ENCODE peak calls at places on chromosomes 2 and 18, in four cellular contexts. F, Y, Z and R are unnamed samples.

GRCh38 chr18:3186678-3187658 is 32.8 kb downstream of the MYOM1 start:
- DNase-seq in Z (no peak), Y (no peak), F (no peak), R (no peak)

GRCh38 chr2:228731517-228731916 is 539.6 kb downstream of the PID1 start:
- DNase-seq in Z (no peak), F (peak), Y (peak), R (peak)

GRCh38 chr2:170113168-170113567 is 64.8 kb upstream of the MYO3B start:
- DNase-seq in F (no peak), Y (no peak), Z (no peak), R (no peak)

GRCh38 chr2:28600176-28600575 is 104.3 kb downstream of the PLB1 start:
- DNase-seq in Z (no peak), F (no peak), Y (no peak), R (no peak)

GRCh38 chr18:69895081-69896047 is 52.3 kb downstream of the CD226 start:
- DNase-seq in Y (no peak), Z (no peak), F (no peak), R (no peak)

GRCh38 chr2:9752441-9753275 is 90.6 kb upstream of the TAF1B start:
- DNase-seq in F (no peak), Z (peak), Y (peak), R (no peak)

GRCh38 chr2:25566694-25567093 is 106.7 kb downstream of the DTNB start:
- DNase-seq in Y (peak), Z (peak), F (no peak), R (no peak)

GRCh38 chr2:7356909-7357584 is 439.8 kb downstream of the RNF144A start:
- DNase-seq in Z (no peak), Y (no peak), F (no peak), R (no peak)

GRCh38 chr2:138949517-138949916 is 169.3 kb upstream of the NXPH2 start:
- DNase-seq in Z (no peak), Y (peak), F (no peak), R (no peak)

GRCh38 chr2:158996378-158996993 is 28.0 kb downstream of the TANC1 start:
- DNase-seq in F (no peak), Z (no peak), Y (no peak), R (no peak)

GRCh38 chr2:199405241-199405640 is 52.5 kb downstream of the SATB2 start:
- DNase-seq in F (peak), Z (peak), Y (no peak), R (no peak)

GRCh38 chr2:20638014-20638413 is 12.9 kb downstream of the HS1BP3 start:
- DNase-seq in Z (no peak), Y (no peak), F (no peak), R (no peak)

GRCh38 chr18:57925706-57926105 is 118.3 kb upstream of the NEDD4L start:
- DNase-seq in Z (no peak), Y (peak), F (no peak), R (peak)

GRCh38 chr2:47899915-47900314 is 6.4 kb downstream of the FBXO11 start:
- DNase-seq in Y (peak), F (peak), Z (no peak), R (no peak)

GRCh38 chr2:43082111-43082877 is 144.1 kb downstream of the ZFP36L2 start:
- DNase-seq in Y (peak), F (no peak), Z (no peak), R (peak)

GRCh38 chr2:233082934-233083755 is 23.0 kb downstream of the INPP5D start:
- DNase-seq in Z (peak), F (no peak), Y (no peak), R (no peak)

GRCh38 chr2:241229563-241230401 is 41.3 kb downstream of the ANO7 start:
- DNase-seq in F (no peak), Z (no peak), Y (no peak), R (no peak)

GRCh38 chr2:101479810-101480209 is 4.9 kb upstream of the RFX8 start:
- DNase-seq in Z (no peak), Y (no peak), F (peak), R (no peak)

GRCh38 chr2:61733563-61733962 is 120.3 kb downstream of the FAM161A start:
- DNase-seq in Z (no peak), Y (peak), F (no peak), R (no peak)

GRCh38 chr2:223759569-223760430 is 77.6 kb downstream of the AP1S3 start:
- DNase-seq in Z (no peak), Y (peak), F (no peak), R (no peak)

GRCh38 chr2:126756125-126756524 is 100.2 kb downstream of the GYPC start:
- DNase-seq in Y (no peak), F (no peak), Z (no peak), R (no peak)

GRCh38 chr2:26626606-26627005 is 14.6 kb downstream of the CIB4 start:
- DNase-seq in Z (no peak), F (no peak), Y (no peak), R (no peak)

GRCh38 chr18:45847119-45847518 is 21.6 kb downstream of the SIGLEC15 start:
- DNase-seq in Y (no peak), Z (no peak), F (no peak), R (no peak)

GRCh38 chr2:128384956-128385355 is 66.3 kb upstream of the HS6ST1 start:
- DNase-seq in Y (no peak), F (no peak), Z (no peak), R (no peak)

GRCh38 chr2:175476950-175477349 is 295.4 kb upstream of the ATP5MC3 start:
- DNase-seq in Z (no peak), Y (no peak), F (no peak), R (no peak)

GRCh38 chr18:79542876-79543750 is 136.5 kb upstream of the CTDP1 start:
- DNase-seq in Y (no peak), Z (no peak), F (no peak), R (no peak)

GRCh38 chr2:218047532-218048230 is 21.4 kb upstream of the RUFY4 start:
- DNase-seq in Z (no peak), F (no peak), Y (no peak), R (no peak)

GRCh38 chr2:204023088-204023487 is 86.5 kb downstream of the ICOS start:
- DNase-seq in Y (no peak), F (no peak), Z (no peak), R (no peak)

GRCh38 chr2:1886405-1886992 is 142.2 kb upstream of the PXDN start:
- DNase-seq in Z (peak), Y (peak), F (peak), R (no peak)

GRCh38 chr2:226450141-226450540 is 349.5 kb downstream of the IRS1 start:
- DNase-seq in Z (no peak), F (no peak), Y (peak), R (no peak)

GRCh38 chr2:10012963-10013461 is 30.3 kb upstream of the KLF11 start:
- DNase-seq in F (no peak), Z (no peak), Y (no peak), R (no peak)

GRCh38 chr2:111702119-111702808 is 181.7 kb downstream of the ANAPC1 start:
- DNase-seq in Y (peak), Z (peak), F (peak), R (no peak)

GRCh38 chr2:12856934-12857660 is 140.4 kb downstream of the TRIB2 start:
- DNase-seq in Y (peak), Z (peak), F (no peak), R (peak)

GRCh38 chr18:44061438-44061837 is 619.2 kb upstream of the SETBP1 start:
- DNase-seq in F (no peak), Y (no peak), Z (no peak), R (no peak)

GRCh38 chr18:31400191-31400590 is 23.6 kb downstream of the DSG4 start:
- DNase-seq in Y (no peak), F (no peak), Z (no peak), R (no peak)

GRCh38 chr2:14642499-14642898 is 10.0 kb downstream of the LRATD1 start:
- DNase-seq in F (peak), Y (no peak), Z (peak), R (no peak)

GRCh38 chr18:32507093-32507492 is 36.4 kb upstream of the GAREM1 start:
- DNase-seq in Z (no peak), F (no peak), Y (no peak), R (no peak)

GRCh38 chr18:75169411-75169810 is 39.5 kb downstream of the PTGR3 start:
- DNase-seq in F (no peak), Z (no peak), Y (no peak), R (no peak)

GRCh38 chr18:75165926-75166325 is 43.0 kb downstream of the PTGR3 start:
- DNase-seq in Z (no peak), F (no peak), Y (no peak), R (no peak)

GRCh38 chr18:75167137-75167536 is 41.8 kb downstream of the PTGR3 start:
- DNase-seq in Z (no peak), Y (no peak), F (no peak), R (no peak)

GRCh38 chr18:75168654-75169053 is 40.3 kb downstream of the PTGR3 start:
- DNase-seq in F (no peak), Z (no peak), Y (no peak), R (no peak)

GRCh38 chr18:75167759-75168211 is 41.2 kb downstream of the PTGR3 start:
- DNase-seq in Y (peak), Z (no peak), F (no peak), R (no peak)
- H3K4me3 ChIP-seq in Y (peak), Z (no peak), F (no peak), R (peak)

GRCh38 chr18:73214970-73215369 is 347.2 kb upstream of the NETO1 start:
- DNase-seq in Y (no peak), Z (no peak), F (no peak), R (no peak)

GRCh38 chr18:73218293-73218692 is 350.5 kb upstream of the NETO1 start:
- DNase-seq in F (no peak), Y (no peak), Z (no peak), R (no peak)

GRCh38 chr18:73220639-73221038 is 352.9 kb upstream of the NETO1 start:
- DNase-seq in Y (no peak), Z (no peak), F (no peak), R (no peak)
- TF ChIP-seq CTCF in Y (no peak), Z (no peak), F (no peak), R (no peak)

GRCh38 chr2:239368321-239368720 is 32.5 kb downstream of the HDAC4 start:
- DNase-seq in F (no peak), Y (no peak), Z (no peak), R (no peak)

GRCh38 chr2:239370403-239370802 is 30.4 kb downstream of the HDAC4 start:
- DNase-seq in Z (no peak), F (no peak), Y (no peak), R (no peak)

GRCh38 chr2:239368906-239369584 is 31.8 kb downstream of the HDAC4 start:
- DNase-seq in Y (no peak), F (no peak), Z (peak), R (no peak)

GRCh38 chr2:239370876-239371725 is 29.7 kb downstream of the HDAC4 start:
- DNase-seq in F (no peak), Z (no peak), Y (no peak), R (no peak)

GRCh38 chr2:239369631-239370161 is 31.1 kb downstream of the HDAC4 start:
- DNase-seq in F (no peak), Z (peak), Y (no peak), R (no peak)
- H3K4me3 ChIP-seq in F (no peak), Z (peak), Y (no peak), R (no peak)

GRCh38 chr18:26656401-26656943 is 108.1 kb upstream of the KCTD1 start:
- DNase-seq in F (no peak), Y (no peak), Z (no peak), R (no peak)

GRCh38 chr18:26657618-26658581 is 109.5 kb upstream of the KCTD1 start:
- DNase-seq in Z (no peak), F (no peak), Y (no peak), R (no peak)

GRCh38 chr18:26655010-26655613 is 106.8 kb upstream of the KCTD1 start:
- DNase-seq in Z (no peak), Y (peak), F (no peak), R (no peak)

GRCh38 chr18:26655614-26656400 is 107.5 kb upstream of the KCTD1 start:
- DNase-seq in F (peak), Z (no peak), Y (peak), R (no peak)

GRCh38 chr18:26656944-26657536 is 108.7 kb upstream of the KCTD1 start:
- DNase-seq in Z (peak), F (peak), Y (peak), R (no peak)
- TF ChIP-seq CTCF in Z (no peak), F (peak), Y (no peak), R (peak)

DNA sequence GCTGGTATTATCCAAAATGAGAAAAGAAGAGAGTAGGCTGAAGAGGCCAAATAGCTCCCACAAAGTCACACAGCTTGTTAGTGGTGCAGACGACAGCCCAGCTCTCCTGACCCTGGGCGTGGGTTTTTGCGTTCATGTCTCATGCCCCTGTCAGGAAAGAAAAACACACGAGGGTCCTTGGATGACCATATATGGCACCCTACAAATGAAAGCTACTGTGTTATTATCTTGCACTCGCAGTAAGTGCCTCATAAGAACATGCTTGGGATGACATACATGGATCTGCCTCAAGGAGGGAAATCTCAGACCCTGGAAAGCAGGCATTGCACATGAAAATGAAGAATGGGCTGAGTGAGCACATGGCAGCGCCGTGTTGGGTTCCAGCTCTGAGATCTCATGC is 89.7 kb downstream of the SEMA4F start:
- DNase-seq in F (no peak), Y (no peak), Z (no peak), R (no peak)
- H3K4me3 ChIP-seq in F (no peak), Y (no peak), Z (no peak), R (no peak)

DNA sequence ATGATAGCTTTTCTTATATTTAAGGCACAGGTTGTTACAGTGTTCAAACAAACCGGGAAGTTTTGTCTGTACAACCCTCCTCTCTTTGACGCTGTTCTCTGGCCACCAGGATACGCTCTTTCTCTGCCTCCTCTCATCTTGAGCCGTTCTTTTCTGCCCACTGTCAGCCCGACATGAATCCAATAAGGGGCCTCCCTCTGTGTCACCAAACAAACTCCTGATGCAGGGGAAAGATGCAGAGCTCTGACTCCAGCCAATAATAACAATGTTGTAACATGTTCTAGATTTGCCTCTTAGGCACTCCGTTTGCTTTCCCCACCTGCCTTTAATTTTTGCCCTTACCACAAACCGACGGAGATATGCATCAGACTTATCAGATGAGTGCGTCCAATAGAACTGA is 449.3 kb downstream of the SLC4A3 start:
- DNase-seq in Z (no peak), F (no peak), Y (peak), R (peak)
- TF ChIP-seq CTCF in Z (no peak), F (peak), Y (peak), R (peak)

DNA sequence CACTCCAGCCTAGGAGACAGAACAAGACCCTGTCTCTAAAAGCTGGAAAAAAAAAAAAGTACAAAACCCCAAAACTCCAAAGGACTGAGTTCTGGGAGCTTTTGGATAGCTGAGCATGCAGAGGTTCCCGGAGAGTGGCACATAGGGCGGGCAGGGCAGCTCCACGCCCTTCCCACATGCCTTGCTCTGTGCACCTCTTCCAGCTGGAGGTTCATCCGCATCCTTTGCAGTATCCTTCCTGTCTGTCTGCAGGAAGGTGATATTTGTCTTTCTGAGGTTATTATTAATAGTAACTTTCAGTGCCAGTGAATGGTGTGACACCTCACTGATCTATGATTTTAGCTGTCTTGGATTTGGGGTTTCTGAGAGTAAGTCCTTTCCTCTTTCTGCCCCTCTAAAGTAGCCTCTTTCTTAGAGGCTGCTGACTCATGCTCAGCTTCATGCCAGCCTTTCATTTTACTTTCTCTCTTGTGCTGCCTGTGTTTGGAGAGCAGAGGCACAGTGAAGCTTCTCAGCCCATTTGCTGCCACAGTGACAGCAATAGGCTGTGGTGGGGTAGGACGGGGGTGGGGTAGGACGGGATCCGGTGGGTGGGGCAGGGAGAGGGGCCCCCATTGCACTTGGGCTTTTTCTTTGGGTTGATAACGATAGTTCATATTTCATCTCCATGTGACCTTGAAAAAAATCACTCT is 70.4 kb downstream of the INPP4A start:
- DNase-seq in F (no peak), Z (peak), Y (peak), R (no peak)
- H3K4me3 ChIP-seq in F (no peak), Z (no peak), Y (no peak), R (no peak)

GRCh38 chr18:22129778-22130177 is 39.6 kb upstream of the GATA6 start:
- DNase-seq in F (no peak), Z (no peak), Y (no peak), R (no peak)
- TF ChIP-seq CTCF in F (no peak), Z (no peak), Y (no peak), R (no peak)